ENCODE peak calls at places on chromosomes 6 and 20, in five cellular contexts. Z, G, R, W and H are unnamed samples.
A peak's percentile ranks its signal among the peaks of the same experiment; 100 is the strongest.

GRCh38 chr6:119449253-119450156 is 99.9 kb upstream of the MAN1A1 start:
- DNase-seq in Z (no peak), R (no peak), G (no peak), W (no peak), H (no peak)

GRCh38 chr6:113847435-113847834 is 9.7 kb upstream of the MARCKS start:
- DNase-seq in W (no peak), R (no peak), G (no peak), Z (no peak), H (no peak)

GRCh38 chr6:10643214-10643641 is 51.2 kb downstream of the C6orf52 start:
- DNase-seq in Z (no peak), G (no peak), R (no peak), W (no peak), H (no peak)

GRCh38 chr20:22944062-22944461 is 91.0 kb upstream of the SSTR4 start:
- DNase-seq in R (no peak), Z (no peak), G (no peak), W (no peak), H (no peak)

GRCh38 chr6:103783344-103783743 is 1076.4 kb downstream of the HACE1 start:
- DNase-seq in Z (no peak), G (no peak), R (no peak), W (no peak), H (no peak)

GRCh38 chr6:170031684-170032121 is 259.2 kb downstream of the DLL1 start:
- DNase-seq in Z (no peak), R (no peak), W (no peak), G (no peak), H (no peak)

GRCh38 chr6:26025047-26025893 is 62.0 kb upstream of the HFE start:
- DNase-seq in W (no peak), Z (no peak), R (peak; percentile 63), G (peak; percentile 55), H (peak; percentile 21)

GRCh38 chr20:51327251-51327841 is 215.2 kb downstream of the NFATC2 start:
- DNase-seq in R (no peak), G (no peak), Z (no peak), W (no peak), H (no peak)

GRCh38 chr20:58604410-58604881 is 46.6 kb upstream of the STX16 start:
- DNase-seq in W (no peak), G (no peak), R (no peak), Z (peak; percentile 81), H (no peak)

DNA sequence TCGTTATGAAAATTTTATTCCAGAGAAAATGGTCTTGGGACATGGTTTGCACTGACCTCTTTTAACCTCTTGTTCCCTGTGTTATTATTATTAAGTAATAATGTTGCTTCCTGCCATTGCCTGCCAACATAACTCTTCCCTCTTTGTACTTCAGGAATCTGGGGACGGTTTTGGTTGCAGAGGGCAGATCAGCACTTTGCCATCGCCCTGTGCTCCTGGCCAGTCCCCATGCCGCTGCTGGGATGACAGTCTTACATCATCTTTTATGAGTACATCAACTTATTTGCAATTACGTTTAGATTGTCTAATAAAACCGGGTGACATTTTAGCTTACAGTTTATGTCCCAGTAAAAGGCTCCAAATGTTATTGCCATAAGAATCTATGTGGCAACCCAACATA is 157.2 kb downstream of the CDH26 start:
- DNase-seq in G (no peak), W (no peak), Z (no peak), R (no peak), H (no peak)
- TF ChIP-seq JUND in G (no peak), W (no peak), Z (no peak), R (no peak), H (no peak)

GRCh38 chr6:3454206-3455016 is 2.4 kb downstream of the SLC22A23 start:
- DNase-seq in R (peak; percentile 48), G (no peak), Z (no peak), W (no peak), H (no peak)

GRCh38 chr6:3456395-3456767 is 469 bp downstream of the SLC22A23 start:
- DNase-seq in Z (peak; percentile 77), G (peak; percentile 70), R (no peak), W (no peak), H (no peak)

GRCh38 chr6:3453410-3453809 is 3.4 kb downstream of the SLC22A23 start:
- DNase-seq in R (no peak), Z (no peak), W (no peak), G (no peak), H (peak; percentile 74)

GRCh38 chr6:3455490-3456394 is 1.1 kb downstream of the SLC22A23 start:
- DNase-seq in G (peak; percentile 54), Z (peak; percentile 53), W (no peak), R (peak; percentile 38), H (peak; percentile 57)

DNA sequence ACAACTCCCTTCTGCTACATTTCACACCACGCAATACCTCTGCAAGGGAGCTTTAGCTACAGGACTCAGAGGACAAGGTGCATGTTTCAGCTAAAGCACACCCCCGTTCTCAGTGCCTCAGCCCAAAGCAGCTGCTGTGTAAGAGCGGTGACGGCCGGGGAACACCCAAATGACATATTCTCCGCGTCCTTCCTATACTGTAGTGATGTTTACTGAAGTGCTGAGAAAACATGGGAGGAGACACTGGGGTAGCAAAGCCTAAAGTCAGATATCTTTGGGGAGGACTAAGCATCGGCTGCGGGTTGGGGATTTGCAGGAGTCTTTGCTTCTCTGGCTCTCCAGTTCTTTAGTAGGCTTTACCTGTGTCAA is 1.7 kb downstream of the SLC22A23 start:
- DNase-seq in W (no peak), R (peak; percentile 45), Z (no peak), G (no peak), H (peak; percentile 41)
- TF ChIP-seq JUND in W (no peak), R (no peak), Z (no peak), G (no peak), H (no peak)

GRCh38 chr6:142518761-142519160 is 217.0 kb downstream of the ADGRG6 start:
- DNase-seq in Z (no peak), G (no peak), W (no peak), R (no peak), H (no peak)
- TF ChIP-seq JUND in Z (no peak), G (no peak), W (no peak), R (no peak), H (no peak)

GRCh38 chr20:54320148-54320607 is 112.3 kb downstream of the PFDN4 start:
- DNase-seq in G (no peak), R (no peak), Z (no peak), W (no peak), H (no peak)
- TF ChIP-seq JUND in G (no peak), R (no peak), Z (peak; percentile 37), W (no peak), H (no peak)

DNA sequence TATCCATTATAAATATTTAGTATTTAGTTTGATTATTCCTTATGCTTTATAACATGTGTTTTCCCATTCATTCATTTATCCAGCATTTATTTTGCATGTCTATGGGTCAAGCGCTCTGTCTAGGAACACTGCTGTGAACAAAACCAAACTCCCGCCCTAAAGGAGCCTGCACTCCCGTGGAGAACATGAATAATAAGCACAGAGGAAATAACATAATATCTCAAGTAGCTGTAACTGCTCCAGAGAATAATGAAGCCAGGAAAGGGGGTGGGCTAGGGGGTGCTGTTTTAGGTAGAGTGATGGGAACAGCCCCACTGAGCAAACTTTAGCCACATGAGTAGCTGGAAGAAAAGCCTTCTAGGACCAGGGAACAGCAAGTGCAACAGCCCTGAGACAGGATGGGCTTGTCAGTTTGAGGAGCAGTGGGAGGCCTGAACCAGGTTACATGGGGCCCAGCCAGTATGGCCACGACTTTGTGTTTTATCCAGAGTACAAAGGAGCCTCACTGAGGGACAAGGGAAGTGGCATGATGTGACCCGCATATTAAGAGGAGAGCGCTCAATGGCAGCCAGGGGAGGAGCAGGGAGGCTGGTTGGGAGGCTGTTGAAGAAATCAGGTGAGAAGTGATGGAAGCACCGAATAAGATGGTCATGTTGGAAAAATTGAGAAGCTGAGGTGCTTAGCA is 24.4 kb upstream of the PRND start:
- DNase-seq in W (no peak), Z (no peak), G (no peak), R (no peak), H (no peak)
- TF ChIP-seq JUND in W (no peak), Z (no peak), G (no peak), R (no peak), H (no peak)

GRCh38 chr20:25045343-25045712 is 12.6 kb downstream of the ACSS1 start:
- DNase-seq in Z (no peak), R (no peak), G (no peak), W (no peak), H (no peak)
- TF ChIP-seq JUND in Z (no peak), R (no peak), G (no peak), W (no peak), H (no peak)

DNA sequence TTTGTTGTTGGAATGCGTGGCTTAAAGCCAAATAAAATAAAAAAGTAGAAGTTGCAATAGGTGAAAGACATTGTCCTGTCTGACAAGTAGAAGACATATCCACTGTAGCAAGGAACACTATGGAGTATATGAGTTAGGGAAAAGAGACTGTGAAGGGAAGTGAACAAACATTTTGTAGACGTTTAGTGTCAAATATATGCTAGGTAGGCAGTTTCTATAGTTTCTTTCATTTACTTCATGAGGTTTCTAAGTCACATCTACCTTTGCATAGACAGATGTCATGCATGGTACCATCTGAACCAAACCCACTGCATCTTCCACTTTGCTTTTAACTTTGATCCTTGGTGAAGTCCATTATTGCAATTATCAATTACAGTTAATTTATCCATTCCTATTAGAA is 9.9 kb downstream of the PRIM2 start:
- DNase-seq in G (no peak), R (no peak), W (no peak), Z (no peak), H (peak; percentile 4)
- TF ChIP-seq JUND in G (no peak), R (no peak), W (no peak), Z (no peak), H (no peak)

DNA sequence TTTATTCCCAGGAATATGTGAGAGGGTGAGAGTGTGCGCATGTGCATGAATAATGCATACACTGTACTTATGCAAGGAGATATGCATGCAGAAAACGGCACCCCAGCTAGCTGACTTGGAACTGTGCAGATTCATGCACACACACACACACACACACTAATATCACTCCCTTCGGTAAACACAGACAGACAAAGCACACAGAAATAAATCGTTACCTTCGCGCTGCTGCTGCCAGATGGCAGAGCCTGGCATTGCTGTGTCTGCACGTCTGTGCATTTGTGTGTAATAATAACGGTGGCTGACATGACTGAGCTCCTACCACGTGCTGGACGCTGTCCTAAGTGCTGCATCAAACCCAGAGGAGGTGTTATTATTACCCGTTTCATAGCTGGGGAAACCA is 36.8 kb downstream of the PREX1 start:
- DNase-seq in W (no peak), Z (peak; percentile 35), R (no peak), G (no peak), H (peak; percentile 47)
- TF ChIP-seq JUND in W (no peak), Z (no peak), R (no peak), G (no peak), H (no peak)